ENCODE peak calls at places on chromosomes 2 and 18, in ten cellular contexts. One of them, this sample, is unnamed.

GRCh38 chr2:212227755-212228154 is 310.8 kb downstream of the ERBB4 start:
- DNase-seq in A549: peak
- DNase-seq in heart left ventricle: peak
- DNase-seq in prostate gland: peak
- DNase-seq in IMR-90: peak
- DNase-seq in breast epithelium: no peak
- DNase-seq in body of pancreas: peak
- DNase-seq in transverse colon: no peak
- DNase-seq in ovary: no peak
- DNase-seq in suprapubic skin: no peak
- DNase-seq in this sample: no peak

GRCh38 chr2:177187631-177188312 is 24.8 kb upstream of the HNRNPA3 start:
- DNase-seq in breast epithelium: no peak
- DNase-seq in transverse colon: peak
- DNase-seq in suprapubic skin: no peak
- DNase-seq in body of pancreas: no peak
- DNase-seq in IMR-90: peak
- DNase-seq in heart left ventricle: no peak
- DNase-seq in A549: no peak
- DNase-seq in prostate gland: no peak
- DNase-seq in ovary: no peak
- DNase-seq in this sample: no peak

GRCh38 chr18:69840445-69840844 is 107.2 kb downstream of the CD226 start:
- DNase-seq in prostate gland: no peak
- DNase-seq in A549: no peak
- DNase-seq in suprapubic skin: no peak
- DNase-seq in ovary: no peak
- DNase-seq in body of pancreas: no peak
- DNase-seq in breast epithelium: no peak
- DNase-seq in heart left ventricle: no peak
- DNase-seq in IMR-90: peak
- DNase-seq in transverse colon: no peak
- DNase-seq in this sample: no peak

GRCh38 chr2:223930002-223930976 is 14.8 kb downstream of the WDFY1 start:
- DNase-seq in prostate gland: no peak
- DNase-seq in IMR-90: peak
- DNase-seq in transverse colon: peak
- DNase-seq in A549: peak
- DNase-seq in suprapubic skin: no peak
- DNase-seq in heart left ventricle: peak
- DNase-seq in ovary: no peak
- DNase-seq in body of pancreas: peak
- DNase-seq in breast epithelium: peak
- DNase-seq in this sample: peak

GRCh38 chr2:158191076-158191566 is 89.4 kb downstream of the UPP2 start:
- DNase-seq in suprapubic skin: no peak
- DNase-seq in IMR-90: no peak
- DNase-seq in breast epithelium: no peak
- DNase-seq in A549: no peak
- DNase-seq in ovary: no peak
- DNase-seq in body of pancreas: no peak
- DNase-seq in transverse colon: no peak
- DNase-seq in heart left ventricle: no peak
- DNase-seq in prostate gland: no peak
- DNase-seq in this sample: no peak

GRCh38 chr2:125658583-125658982 is 997.4 kb upstream of the GYPC start:
- DNase-seq in prostate gland: no peak
- DNase-seq in body of pancreas: no peak
- DNase-seq in A549: no peak
- DNase-seq in transverse colon: no peak
- DNase-seq in heart left ventricle: no peak
- DNase-seq in IMR-90: no peak
- DNase-seq in breast epithelium: no peak
- DNase-seq in ovary: no peak
- DNase-seq in suprapubic skin: no peak
- DNase-seq in this sample: no peak

GRCh38 chr2:40213616-40214015 is 238.3 kb downstream of the SLC8A1 start:
- DNase-seq in heart left ventricle: no peak
- DNase-seq in transverse colon: no peak
- DNase-seq in prostate gland: no peak
- DNase-seq in suprapubic skin: no peak
- DNase-seq in A549: no peak
- DNase-seq in breast epithelium: no peak
- DNase-seq in IMR-90: no peak
- DNase-seq in body of pancreas: no peak
- DNase-seq in ovary: no peak
- DNase-seq in this sample: no peak

GRCh38 chr18:41128545-41128944 is 826.5 kb upstream of the PIK3C3 start:
- DNase-seq in heart left ventricle: no peak
- DNase-seq in IMR-90: peak
- DNase-seq in body of pancreas: no peak
- DNase-seq in breast epithelium: no peak
- DNase-seq in ovary: no peak
- DNase-seq in transverse colon: no peak
- DNase-seq in A549: no peak
- DNase-seq in suprapubic skin: no peak
- DNase-seq in prostate gland: no peak
- DNase-seq in this sample: no peak

GRCh38 chr2:84971799-84972790 is 1.1 kb downstream of the KCMF1 start:
- DNase-seq in A549: peak
- DNase-seq in IMR-90: peak
- DNase-seq in heart left ventricle: peak
- DNase-seq in suprapubic skin: peak
- DNase-seq in body of pancreas: peak
- DNase-seq in prostate gland: peak
- DNase-seq in transverse colon: peak
- DNase-seq in breast epithelium: peak
- DNase-seq in ovary: peak
- DNase-seq in this sample: peak

GRCh38 chr18:36470896-36471295 is 173.4 kb downstream of the FHOD3 start:
- DNase-seq in A549: no peak
- DNase-seq in prostate gland: no peak
- DNase-seq in breast epithelium: no peak
- DNase-seq in ovary: no peak
- DNase-seq in suprapubic skin: no peak
- DNase-seq in IMR-90: no peak
- DNase-seq in transverse colon: no peak
- DNase-seq in heart left ventricle: no peak
- DNase-seq in body of pancreas: no peak
- DNase-seq in this sample: no peak

GRCh38 chr2:47174731-47175361 is 19.7 kb upstream of the STPG4 start:
- DNase-seq in ovary: no peak
- DNase-seq in A549: peak
- DNase-seq in body of pancreas: peak
- DNase-seq in breast epithelium: peak
- DNase-seq in IMR-90: peak
- DNase-seq in suprapubic skin: no peak
- DNase-seq in transverse colon: peak
- DNase-seq in heart left ventricle: peak
- DNase-seq in prostate gland: peak
- DNase-seq in this sample: peak

GRCh38 chr2:201342923-201343322 is 14.2 kb downstream of the FLACC1 start:
- DNase-seq in heart left ventricle: no peak
- DNase-seq in body of pancreas: no peak
- DNase-seq in IMR-90: no peak
- DNase-seq in breast epithelium: no peak
- DNase-seq in suprapubic skin: no peak
- DNase-seq in ovary: no peak
- DNase-seq in transverse colon: no peak
- DNase-seq in A549: no peak
- DNase-seq in prostate gland: no peak
- DNase-seq in this sample: no peak
- TF ChIP-seq CTCF in heart left ventricle: no peak
- TF ChIP-seq CTCF in body of pancreas: no peak
- TF ChIP-seq CTCF in IMR-90: no peak
- TF ChIP-seq CTCF in breast epithelium: no peak
- TF ChIP-seq CTCF in suprapubic skin: no peak
- TF ChIP-seq CTCF in ovary: no peak
- TF ChIP-seq CTCF in transverse colon: no peak
- TF ChIP-seq CTCF in A549: no peak
- TF ChIP-seq CTCF in prostate gland: no peak
- TF ChIP-seq CTCF in this sample: no peak

GRCh38 chr2:118012778-118013177 is 1.1 kb downstream of the CCDC93 start:
- DNase-seq in suprapubic skin: no peak
- DNase-seq in breast epithelium: no peak
- DNase-seq in body of pancreas: no peak
- DNase-seq in A549: no peak
- DNase-seq in heart left ventricle: no peak
- DNase-seq in ovary: no peak
- DNase-seq in transverse colon: no peak
- DNase-seq in IMR-90: no peak
- DNase-seq in prostate gland: no peak
- DNase-seq in this sample: no peak

GRCh38 chr2:118016911-118017310 is 3.0 kb upstream of the CCDC93 start:
- DNase-seq in breast epithelium: no peak
- DNase-seq in IMR-90: no peak
- DNase-seq in transverse colon: no peak
- DNase-seq in heart left ventricle: no peak
- DNase-seq in prostate gland: no peak
- DNase-seq in body of pancreas: no peak
- DNase-seq in suprapubic skin: no peak
- DNase-seq in ovary: no peak
- DNase-seq in A549: no peak
- DNase-seq in this sample: no peak

GRCh38 chr2:118014492-118014824 is 588 bp upstream of the CCDC93 start:
- DNase-seq in body of pancreas: no peak
- DNase-seq in breast epithelium: no peak
- DNase-seq in prostate gland: no peak
- DNase-seq in IMR-90: no peak
- DNase-seq in heart left ventricle: no peak
- DNase-seq in suprapubic skin: no peak
- DNase-seq in ovary: no peak
- DNase-seq in A549: no peak
- DNase-seq in transverse colon: no peak
- DNase-seq in this sample: peak

GRCh38 chr2:118013221-118013723 is 598 bp downstream of the CCDC93 start:
- DNase-seq in body of pancreas: peak
- DNase-seq in heart left ventricle: peak
- DNase-seq in transverse colon: peak
- DNase-seq in A549: no peak
- DNase-seq in suprapubic skin: peak
- DNase-seq in prostate gland: peak
- DNase-seq in ovary: peak
- DNase-seq in IMR-90: no peak
- DNase-seq in breast epithelium: peak
- DNase-seq in this sample: peak

GRCh38 chr2:118013724-118014491 is at the start of gene CCDC93:
- DNase-seq in body of pancreas: peak
- DNase-seq in A549: peak
- DNase-seq in breast epithelium: peak
- DNase-seq in prostate gland: peak
- DNase-seq in IMR-90: peak
- DNase-seq in ovary: peak
- DNase-seq in suprapubic skin: peak
- DNase-seq in heart left ventricle: peak
- DNase-seq in transverse colon: peak
- DNase-seq in this sample: peak
- TF ChIP-seq POLR2A in body of pancreas: peak
- TF ChIP-seq POLR2A in A549: peak
- TF ChIP-seq POLR2A in breast epithelium: no peak
- TF ChIP-seq POLR2A in prostate gland: peak
- TF ChIP-seq POLR2A in IMR-90: peak
- TF ChIP-seq POLR2A in ovary: peak
- TF ChIP-seq POLR2A in suprapubic skin: peak
- TF ChIP-seq POLR2A in heart left ventricle: peak
- TF ChIP-seq POLR2A in transverse colon: peak
- TF ChIP-seq POLR2A in this sample: no peak

DNA sequence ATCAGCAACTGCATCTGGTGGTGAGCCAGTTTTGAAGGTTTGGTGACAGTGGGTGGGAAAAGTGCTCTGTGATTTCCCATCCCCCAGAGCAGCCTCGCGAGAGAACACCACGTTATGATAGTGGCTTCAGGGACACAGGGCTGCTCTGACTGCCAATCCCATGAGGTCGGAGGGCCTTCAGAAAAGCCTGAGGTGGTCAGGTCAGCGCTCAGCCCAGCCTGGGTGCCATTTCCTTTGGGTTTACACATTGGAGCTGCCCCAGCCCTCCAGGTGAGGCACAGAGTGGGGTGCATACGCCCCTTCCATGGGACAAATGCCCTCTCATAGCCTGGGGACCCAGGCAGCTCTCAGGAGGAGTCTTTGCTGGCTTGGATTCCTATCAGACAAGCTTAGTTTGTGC is 126.8 kb downstream of the KCTD1 start:
- DNase-seq in transverse colon: no peak
- DNase-seq in prostate gland: no peak
- DNase-seq in ovary: no peak
- DNase-seq in IMR-90: no peak
- DNase-seq in A549: no peak
- DNase-seq in body of pancreas: no peak
- DNase-seq in suprapubic skin: no peak
- DNase-seq in heart left ventricle: no peak
- DNase-seq in breast epithelium: no peak
- DNase-seq in this sample: no peak
- TF ChIP-seq CTCF in transverse colon: no peak
- TF ChIP-seq CTCF in prostate gland: no peak
- TF ChIP-seq CTCF in ovary: no peak
- TF ChIP-seq CTCF in IMR-90: no peak
- TF ChIP-seq CTCF in A549: no peak
- TF ChIP-seq CTCF in body of pancreas: no peak
- TF ChIP-seq CTCF in suprapubic skin: no peak
- TF ChIP-seq CTCF in heart left ventricle: no peak
- TF ChIP-seq CTCF in breast epithelium: no peak
- TF ChIP-seq CTCF in this sample: no peak

GRCh38 chr2:10844083-10844482 is 31.5 kb upstream of the PDIA6 start:
- DNase-seq in IMR-90: peak
- DNase-seq in prostate gland: peak
- DNase-seq in transverse colon: peak
- DNase-seq in suprapubic skin: no peak
- DNase-seq in breast epithelium: no peak
- DNase-seq in A549: peak
- DNase-seq in heart left ventricle: peak
- DNase-seq in ovary: no peak
- DNase-seq in body of pancreas: peak
- DNase-seq in this sample: no peak
- TF ChIP-seq POLR2A in IMR-90: no peak
- TF ChIP-seq POLR2A in prostate gland: no peak
- TF ChIP-seq POLR2A in transverse colon: peak
- TF ChIP-seq POLR2A in suprapubic skin: no peak
- TF ChIP-seq POLR2A in breast epithelium: no peak
- TF ChIP-seq POLR2A in A549: no peak
- TF ChIP-seq POLR2A in heart left ventricle: peak
- TF ChIP-seq POLR2A in ovary: no peak
- TF ChIP-seq POLR2A in body of pancreas: no peak
- TF ChIP-seq POLR2A in this sample: no peak